ENCODE peak calls at places on chromosomes 2 and 18, in six cellular contexts. I is stomach; Q is ovary; N is GM23338; W is CD8-positive, alpha-beta T cell; J is cardiac muscle cell. E is an unnamed sample.

GRCh38 chr18:53639696-53640095 is 584.8 kb downstream of the MBD2 start:
- DNase-seq in I (no peak), Q (no peak), N (no peak), W (no peak), J (peak), E (no peak)

GRCh38 chr2:110713508-110714362 is 18.6 kb upstream of the ACOXL start:
- DNase-seq in I (no peak), Q (no peak), N (no peak), W (no peak), J (no peak), E (no peak)

GRCh38 chr2:121052023-121052422 is 233.0 kb downstream of the TFCP2L1 start:
- DNase-seq in I (peak), Q (no peak), N (no peak), W (no peak), J (no peak), E (no peak)

GRCh38 chr2:199946196-199946595 is 9.1 kb downstream of the TYW5 start:
- DNase-seq in I (no peak), Q (no peak), N (no peak), W (no peak), J (no peak), E (no peak)

GRCh38 chr2:226435146-226435545 is 364.5 kb downstream of the IRS1 start:
- DNase-seq in I (no peak), Q (no peak), N (no peak), W (no peak), J (no peak), E (no peak)

GRCh38 chr2:157825885-157826284 is 50.2 kb downstream of the ACVR1 start:
- DNase-seq in I (no peak), Q (no peak), N (no peak), W (no peak), J (no peak), E (no peak)

GRCh38 chr2:68282814-68283812 is 30.8 kb upstream of the PPP3R1 start:
- DNase-seq in I (no peak), Q (no peak), N (peak), W (no peak), J (peak), E (no peak)

GRCh38 chr2:241982711-241983570 is 113.4 kb downstream of the RTP5 start:
- DNase-seq in I (peak), Q (no peak), N (no peak), W (no peak), J (no peak), E (no peak)

GRCh38 chr2:9021563-9022211 is 18.2 kb upstream of the MBOAT2 start:
- DNase-seq in I (no peak), Q (no peak), N (no peak), W (no peak), J (no peak), E (no peak)

GRCh38 chr2:47198985-47199451 is 43.9 kb upstream of the STPG4 start:
- DNase-seq in I (no peak), Q (no peak), N (no peak), W (no peak), J (no peak), E (no peak)

GRCh38 chr2:79910643-79911042 is 393.9 kb downstream of the LRRTM1 start:
- DNase-seq in I (no peak), Q (no peak), N (peak), W (no peak), J (no peak), E (no peak)

GRCh38 chr18:2988041-2988794 is 24.7 kb downstream of the LPIN2 start:
- DNase-seq in I (no peak), Q (no peak), N (no peak), W (no peak), J (no peak), E (no peak)

GRCh38 chr2:190627881-190628412 is 20.9 kb upstream of the NAB1 start:
- DNase-seq in I (no peak), Q (peak), N (peak), W (no peak), J (no peak), E (peak)

GRCh38 chr18:70072678-70073077 is 125.0 kb upstream of the CD226 start:
- DNase-seq in I (no peak), Q (no peak), N (no peak), W (no peak), J (peak), E (no peak)

GRCh38 chr18:11118051-11118450 is 31.3 kb downstream of the PIEZO2 start:
- DNase-seq in I (no peak), Q (no peak), N (no peak), W (no peak), J (no peak), E (no peak)

GRCh38 chr2:161315380-161315779 is 7.2 kb downstream of the PSMD14 start:
- DNase-seq in I (no peak), Q (no peak), N (no peak), W (no peak), J (no peak), E (no peak)

GRCh38 chr2:150110548-150110947 is 376.9 kb downstream of the RND3 start:
- DNase-seq in I (no peak), Q (no peak), N (no peak), W (no peak), J (no peak), E (no peak)

GRCh38 chr2:86297382-86298147 is 39.9 kb downstream of the REEP1 start:
- DNase-seq in I (no peak), Q (no peak), N (peak), W (no peak), J (no peak), E (no peak)

GRCh38 chr18:69400976-69401474 is 337 bp downstream of the DOK6 start:
- DNase-seq in I (no peak), Q (peak), N (peak), W (no peak), J (peak), E (peak)

GRCh38 chr2:167749016-167749415 is 498.4 kb downstream of the STK39 start:
- DNase-seq in I (no peak), Q (no peak), N (no peak), W (no peak), J (no peak), E (no peak)

GRCh38 chr18:28757466-28758008 is 580.6 kb upstream of the CDH2 start:
- DNase-seq in I (no peak), Q (no peak), N (no peak), W (no peak), J (no peak), E (no peak)

GRCh38 chr2:138470941-138471340 is 30.6 kb upstream of the SPOPL start:
- DNase-seq in I (no peak), Q (no peak), N (no peak), W (no peak), J (no peak), E (no peak)

GRCh38 chr2:211205841-211206240 is 649.4 kb downstream of the CPS1 start:
- DNase-seq in I (no peak), Q (no peak), N (no peak), W (no peak), J (no peak), E (no peak)
- TF ChIP-seq CTCF in I (no peak), Q (no peak), N (no peak), W (no peak), J (no peak), E (no peak)

GRCh38 chr2:235737840-235738239 is 244.0 kb downstream of the AGAP1 start:
- DNase-seq in I (no peak), Q (no peak), N (no peak), W (no peak), J (no peak), E (no peak)

GRCh38 chr2:235737396-235737795 is 243.6 kb downstream of the AGAP1 start:
- DNase-seq in I (no peak), Q (no peak), N (no peak), W (no peak), J (no peak), E (no peak)

GRCh38 chr2:235739704-235740415 is 246.0 kb downstream of the AGAP1 start:
- DNase-seq in I (no peak), Q (no peak), N (no peak), W (no peak), J (no peak), E (no peak)

GRCh38 chr2:235734168-235734567 is 240.3 kb downstream of the AGAP1 start:
- DNase-seq in I (no peak), Q (no peak), N (no peak), W (no peak), J (no peak), E (no peak)

GRCh38 chr2:235734700-235735205 is 240.9 kb downstream of the AGAP1 start:
- DNase-seq in I (no peak), Q (no peak), N (no peak), W (no peak), J (no peak), E (no peak)
- TF ChIP-seq CTCF in I (no peak), Q (no peak), N (no peak), W (no peak), J (no peak), E (no peak)

GRCh38 chr2:38524580-38524979 is 78.1 kb downstream of the HNRNPLL start:
- DNase-seq in I (no peak), Q (no peak), N (no peak), W (no peak), J (no peak), E (no peak)

GRCh38 chr2:38526195-38526594 is 76.5 kb downstream of the HNRNPLL start:
- DNase-seq in I (no peak), Q (no peak), N (no peak), W (no peak), J (no peak), E (no peak)

GRCh38 chr2:38521835-38522234 is 80.9 kb downstream of the HNRNPLL start:
- DNase-seq in I (no peak), Q (no peak), N (no peak), W (no peak), J (no peak), E (no peak)

GRCh38 chr2:38522754-38523349 is 79.9 kb downstream of the HNRNPLL start:
- DNase-seq in I (no peak), Q (no peak), N (peak), W (no peak), J (no peak), E (no peak)

GRCh38 chr2:38523728-38524437 is 78.8 kb downstream of the HNRNPLL start:
- DNase-seq in I (no peak), Q (no peak), N (peak), W (no peak), J (no peak), E (no peak)
- TF ChIP-seq CTCF in I (no peak), Q (peak), N (peak), W (no peak), J (peak), E (no peak)

GRCh38 chr2:238515411-238515810 is 88.7 kb downstream of the ASB1 start:
- DNase-seq in I (no peak), Q (no peak), N (no peak), W (no peak), J (no peak), E (no peak)

GRCh38 chr2:238512247-238512867 is 85.6 kb downstream of the ASB1 start:
- DNase-seq in I (no peak), Q (no peak), N (no peak), W (no peak), J (no peak), E (no peak)

GRCh38 chr2:238511614-238511950 is 84.9 kb downstream of the ASB1 start:
- DNase-seq in I (no peak), Q (no peak), N (no peak), W (no peak), J (no peak), E (no peak)

GRCh38 chr2:238510911-238511613 is 84.3 kb downstream of the ASB1 start:
- DNase-seq in I (no peak), Q (no peak), N (no peak), W (no peak), J (no peak), E (no peak)

DNA sequence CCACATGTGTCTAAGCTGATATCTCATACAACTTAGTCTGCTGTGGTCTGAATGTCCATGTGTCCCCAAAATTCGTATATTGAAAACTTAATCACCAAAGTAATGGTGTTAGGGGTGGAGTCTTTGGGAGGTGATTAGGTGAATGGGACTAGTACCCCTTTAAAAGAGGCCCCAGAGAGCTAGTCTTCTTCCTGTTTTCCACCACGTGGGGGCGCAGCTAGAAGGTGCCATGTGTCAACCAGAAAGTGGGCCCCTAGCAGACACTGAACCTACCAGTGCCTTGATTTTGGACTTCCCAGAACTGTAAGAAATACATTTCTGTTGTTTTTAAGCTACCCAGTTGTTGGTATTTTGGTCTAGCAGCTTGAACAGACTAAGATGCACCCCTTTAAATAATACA is 86.6 kb downstream of the ASB1 start:
- DNase-seq in I (no peak), Q (no peak), N (peak), W (no peak), J (no peak), E (peak)
- TF ChIP-seq CTCF in I (no peak), Q (no peak), N (peak), W (no peak), J (peak), E (peak)

GRCh38 chr2:238106698-238107524 is 6.8 kb downstream of the ESPNL start:
- DNase-seq in I (peak), Q (peak), N (peak), W (no peak), J (peak), E (no peak)
- TF ChIP-seq CTCF in I (peak), Q (no peak), N (peak), W (no peak), J (peak), E (no peak)

GRCh38 chr2:33099989-33100388 is 153.2 kb downstream of the LTBP1 start:
- DNase-seq in I (no peak), Q (no peak), N (no peak), W (no peak), J (no peak), E (no peak)
- TF ChIP-seq CTCF in I (no peak), Q (no peak), N (no peak), W (no peak), J (no peak), E (no peak)

DNA sequence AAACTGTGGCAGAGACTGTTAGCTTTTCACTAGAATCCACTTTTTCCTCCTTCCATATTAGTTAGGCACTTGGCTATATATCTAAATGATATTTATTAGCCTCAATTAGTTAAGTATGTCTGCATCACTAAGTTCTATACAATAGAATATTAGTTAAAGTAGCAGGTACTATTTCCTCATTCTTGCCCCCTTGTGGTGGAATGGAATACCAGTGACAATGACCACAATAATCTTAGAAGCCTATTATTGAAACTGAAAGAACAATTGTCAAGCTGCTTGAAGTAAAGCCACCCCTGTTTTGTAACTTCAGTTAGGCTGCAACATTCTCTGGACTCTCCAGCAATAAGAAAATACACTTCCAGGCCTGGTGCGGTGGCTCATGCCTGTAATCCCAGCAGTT is 476.3 kb upstream of the VWC2L start:
- DNase-seq in I (no peak), Q (no peak), N (peak), W (no peak), J (no peak), E (peak)
- TF ChIP-seq CTCF in I (peak), Q (no peak), N (peak), W (peak), J (peak), E (peak)

E was measured in endothelial cell.